ENCODE peak calls at places on chromosome 19, in six cellular contexts. O, H, W, E, T and G are unnamed samples.

GRCh38 chr19:24033962-24034342 is 53.0 kb upstream of the ZNF254 start:
- DNase-seq in H (peak; percentile 79), O (peak; percentile 70), T (peak; percentile 77), E (no peak), W (peak; percentile 71), G (no peak)

GRCh38 chr19:33290956-33291622 is 11.2 kb downstream of the CEBPA start:
- DNase-seq in H (no peak), W (no peak), T (no peak), E (no peak), O (no peak), G (no peak)

GRCh38 chr19:19866599-19867248 is 1.0 kb downstream of the ZNF253 start:
- DNase-seq in O (no peak), E (no peak), H (peak; percentile 7), T (peak; percentile 23), W (no peak), G (no peak)

GRCh38 chr19:35436477-35437141 is 11.4 kb upstream of the FFAR2 start:
- DNase-seq in T (peak; percentile 27), W (no peak), O (no peak), E (no peak), H (peak; percentile 40), G (no peak)

GRCh38 chr19:31648347-31648746 is 299.1 kb upstream of the TSHZ3 start:
- DNase-seq in E (peak; percentile 23), H (peak; percentile 12), T (peak; percentile 1), W (no peak), O (peak; percentile 46), G (no peak)

GRCh38 chr19:50486823-50487515 is 10.3 kb upstream of the GARIN5A start:
- DNase-seq in H (peak; percentile 53), W (no peak), T (peak; percentile 66), O (peak; percentile 59), E (no peak), G (no peak)

GRCh38 chr19:34925278-34925855 is 1.3 kb upstream of the ZNF30 start:
- DNase-seq in E (no peak), O (no peak), W (no peak), T (no peak), H (no peak), G (no peak)

GRCh38 chr19:46762245-46762890 is 16.1 kb upstream of the STRN4 start:
- DNase-seq in E (no peak), O (no peak), T (no peak), H (no peak), W (no peak), G (no peak)

GRCh38 chr19:33306853-33307792 is 4.8 kb upstream of the CEBPA start:
- DNase-seq in T (no peak), O (no peak), H (no peak), W (no peak), E (no peak), G (no peak)

GRCh38 chr19:46299004-46299509 is 2.2 kb downstream of the HIF3A start:
- DNase-seq in W (peak; percentile 98), O (peak; percentile 83), H (peak; percentile 94), T (peak; percentile 93), E (peak; percentile 59), G (peak; percentile 74)

GRCh38 chr19:3526507-3527244 is 12.3 kb upstream of the TEKTIP1 start:
- DNase-seq in E (no peak), W (no peak), H (no peak), T (no peak), O (no peak), G (no peak)
- TF ChIP-seq CTCF in E (peak; percentile 36), W (no peak), H (peak; percentile 21), T (peak; percentile 18), O (peak; percentile 44), G (peak; percentile 38)

DNA sequence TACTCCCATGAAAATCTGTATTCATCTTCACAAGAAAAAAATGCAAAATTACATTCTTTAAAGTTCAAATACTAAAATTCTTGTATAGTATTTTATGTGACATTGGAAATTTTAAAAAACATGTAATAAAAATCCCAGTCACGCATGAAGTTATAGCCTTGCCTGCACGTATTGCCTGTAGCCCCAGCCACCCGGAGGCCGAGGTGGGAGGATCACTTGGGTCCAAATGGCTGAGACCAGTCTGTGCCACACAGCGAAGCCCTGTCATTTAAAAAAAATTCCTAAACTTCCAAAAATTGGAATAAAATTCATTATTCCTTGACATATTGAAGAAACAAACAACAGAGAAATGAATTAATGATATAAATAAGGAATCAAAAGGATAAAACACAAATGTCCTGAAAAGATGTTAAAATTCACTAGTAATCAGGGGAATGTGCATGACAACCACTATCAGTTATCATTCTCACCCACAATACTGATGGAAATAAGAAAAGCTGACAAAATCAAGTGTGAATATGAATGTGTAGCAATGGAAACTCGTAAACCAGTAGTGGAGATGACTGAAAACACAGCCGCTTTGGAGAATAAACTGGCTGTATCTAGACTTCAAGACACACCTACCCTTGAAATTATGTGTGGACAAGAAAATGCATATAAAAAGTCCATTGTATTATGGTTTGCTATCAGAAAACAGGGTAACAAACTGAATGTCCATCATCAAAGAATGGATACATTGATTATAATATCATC is 7.5 kb downstream of the CARD8 start:
- DNase-seq in O (no peak), H (no peak), W (no peak), E (no peak), T (no peak), G (no peak)
- H3K4me3 ChIP-seq in O (no peak overlapping the region), H (no peak overlapping the region), W (peak overlapping the region; percentile 43), E (no peak overlapping the region), T (no peak overlapping the region), G (no peak overlapping the region)

GRCh38 chr19:43313711-43314495 is 39.6 kb upstream of the CD177 start:
- DNase-seq in T (no peak), E (no peak), O (no peak), W (no peak), H (no peak), G (no peak)

GRCh38 chr19:43315851-43316250 is 37.6 kb upstream of the CD177 start:
- DNase-seq in O (no peak), E (no peak), H (no peak), W (no peak), T (no peak), G (no peak)

GRCh38 chr19:43318203-43318602 is 35.3 kb upstream of the CD177 start:
- DNase-seq in W (no peak), T (no peak), O (no peak), E (no peak), H (no peak), G (no peak)

GRCh38 chr19:43318796-43319314 is 34.6 kb upstream of the CD177 start:
- DNase-seq in E (no peak), W (no peak), H (no peak), T (no peak), O (no peak), G (no peak)

DNA sequence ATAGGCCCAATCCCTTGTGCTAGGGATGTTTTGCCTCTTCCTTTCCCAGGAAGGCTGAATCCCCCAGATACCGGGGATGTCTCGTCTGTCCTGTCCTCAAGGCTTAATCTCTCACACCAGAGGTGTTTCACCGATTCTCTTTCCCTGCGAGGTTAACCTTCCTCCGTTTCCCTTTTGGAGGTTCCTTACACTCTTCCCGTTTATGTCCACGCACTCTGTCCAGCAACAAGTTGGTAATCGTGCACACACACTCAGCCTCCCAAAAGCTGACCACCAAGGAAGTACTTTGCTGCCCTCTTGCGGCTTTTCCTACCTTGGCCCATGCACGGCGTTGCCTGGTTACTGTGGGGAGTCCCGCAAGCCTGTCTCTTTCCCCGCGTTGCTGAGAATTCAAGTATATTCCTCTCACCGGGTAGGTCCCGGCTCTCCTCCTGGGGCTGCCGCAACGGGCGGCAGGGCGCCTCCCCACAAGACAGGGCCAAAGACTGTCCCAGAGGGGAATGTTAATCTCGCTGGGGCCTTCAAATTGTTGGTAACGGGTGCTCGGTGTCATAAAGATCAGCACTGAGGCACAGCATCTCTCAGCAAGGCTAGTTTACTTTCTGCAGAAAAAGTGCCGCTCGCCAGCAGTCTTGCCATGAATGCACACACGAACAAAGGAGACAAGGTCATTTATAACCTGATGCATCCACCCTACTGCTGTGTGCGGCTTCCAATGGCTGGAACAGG is 36.7 kb upstream of the CD177 start:
- DNase-seq in E (no peak), O (no peak), T (peak; percentile 68), W (no peak), H (peak; percentile 34), G (no peak)
- TF ChIP-seq CTCF in E (peak; percentile 20), O (peak; percentile 31), T (peak; percentile 55), W (no peak), H (peak; percentile 53), G (peak; percentile 53)

DNA sequence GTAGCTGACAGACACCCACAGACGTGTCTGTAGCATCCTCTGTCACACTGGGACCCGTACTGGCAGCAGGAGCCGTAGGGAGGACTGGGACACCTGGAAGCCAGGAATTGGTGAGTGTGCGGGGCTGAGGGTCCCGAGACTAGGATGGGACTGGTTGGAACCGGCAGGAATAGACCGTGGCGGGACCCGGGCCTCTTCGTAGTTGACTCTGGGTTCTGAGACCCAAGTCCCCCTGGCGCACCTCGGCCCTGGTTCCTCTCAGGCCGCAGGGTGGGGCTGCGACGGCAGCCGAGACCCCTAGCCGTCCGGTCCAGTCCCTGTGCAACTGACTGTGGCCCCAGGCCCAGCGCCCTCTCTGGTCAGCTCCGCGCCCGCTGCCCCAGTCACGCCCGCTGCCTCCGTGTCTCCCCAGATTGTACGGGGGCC is 64.7 kb downstream of the ZNF823 start:
- DNase-seq in W (no peak), T (no peak), H (no peak), O (no peak), E (no peak), G (no peak)
- H3K4me3 ChIP-seq in W (peak overlapping the region; percentile 65), T (peak overlapping the region; percentile 51), H (peak overlapping the region; percentile 43), O (peak overlapping the region; percentile 53), E (peak overlapping the region; percentile 31), G (peak overlapping the region; percentile 45)

GRCh38 chr19:30086916-30087315 is 144.9 kb downstream of the URI1 start:
- DNase-seq in E (no peak), W (no peak), H (no peak), O (no peak), T (no peak), G (no peak)

GRCh38 chr19:30083701-30084156 is 141.7 kb downstream of the URI1 start:
- DNase-seq in E (no peak), O (no peak), W (no peak), H (no peak), T (no peak), G (no peak)

GRCh38 chr19:30086220-30086619 is 144.2 kb downstream of the URI1 start:
- DNase-seq in W (no peak), T (no peak), O (no peak), E (no peak), H (no peak), G (no peak)

GRCh38 chr19:30084390-30084819 is 142.4 kb downstream of the URI1 start:
- DNase-seq in H (no peak), W (no peak), O (no peak), E (no peak), T (no peak), G (no peak)

GRCh38 chr19:30085394-30085793 is 143.4 kb downstream of the URI1 start:
- DNase-seq in W (no peak), T (no peak), H (no peak), O (no peak), E (no peak), G (no peak)
- TF ChIP-seq CTCF in W (no peak), T (no peak), H (no peak), O (no peak), E (no peak), G (no peak)